ENCODE peak calls at places on chromosomes 4 and X, in six cellular contexts. B is HepG2, W is SK-N-SH, S is K562, Q is GM12878, X is H1. V is an unnamed sample.

GRCh38 chr4:76955187-76955586 is 5.6 kb downstream of the SEPTIN11 start:
- DNase-seq in W (no peak), Q (no peak), S (no peak), B (no peak), X (no peak), V (no peak)

GRCh38 chrX:152638443-152638904 is 779 bp downstream of the GABRQ start:
- DNase-seq in S (no peak), X (no peak), W (no peak), Q (no peak), B (no peak), V (no peak)

GRCh38 chr4:158050942-158051341 is 121.9 kb downstream of the GASK1B start:
- DNase-seq in Q (no peak), W (no peak), S (no peak), B (no peak), X (no peak), V (no peak)

GRCh38 chr4:153115322-153116100 is 88.7 kb upstream of the TRIM2 start:
- DNase-seq in W (no peak), B (peak; percentile 11), Q (peak; percentile 79), S (no peak), X (no peak), V (peak; percentile 52)

GRCh38 chr4:48851651-48852050 is 20.8 kb downstream of the OCIAD1 start:
- DNase-seq in W (no peak), S (no peak), X (no peak), Q (no peak), B (no peak), V (no peak)

GRCh38 chr4:118235726-118236125 is 117.1 kb downstream of the PRSS12 start:
- DNase-seq in W (no peak), B (no peak), X (no peak), Q (no peak), S (no peak), V (no peak)

GRCh38 chr4:166078383-166078782 is 205.3 kb downstream of the TLL1 start:
- DNase-seq in Q (no peak), W (no peak), S (no peak), B (no peak), X (no peak), V (no peak)

GRCh38 chr4:28354874-28355273 is 1494.2 kb downstream of the STIM2 start:
- DNase-seq in S (no peak), B (no peak), Q (no peak), X (no peak), W (no peak), V (no peak)

GRCh38 chrX:42485621-42486020 is 292.3 kb downstream of the PPP1R2C start:
- DNase-seq in S (no peak), Q (no peak), W (no peak), B (no peak), X (no peak), V (no peak)

GRCh38 chr4:107166181-107166580 is 130.1 kb upstream of the DKK2 start:
- DNase-seq in X (no peak), Q (no peak), W (no peak), B (no peak), S (no peak), V (no peak)

GRCh38 chr4:153207561-153207960 is 3.3 kb downstream of the TRIM2 start:
- DNase-seq in S (peak; percentile 46), Q (no peak), X (no peak), B (peak; percentile 28), W (peak; percentile 51), V (peak; percentile 35)

GRCh38 chrX:154048398-154048797 is 28.7 kb upstream of the IRAK1 start:
- DNase-seq in W (no peak), X (no peak), S (no peak), Q (no peak), B (no peak), V (no peak)

GRCh38 chr4:22389240-22389871 is 126.5 kb downstream of the ADGRA3 start:
- DNase-seq in B (peak; percentile 59), W (peak; percentile 35), Q (no peak), S (peak; percentile 37), X (peak; percentile 27), V (peak; percentile 7)

GRCh38 chrX:118231464-118231863 is 114.4 kb upstream of the WDR44 start:
- DNase-seq in X (no peak), B (no peak), S (no peak), Q (no peak), W (no peak), V (no peak)

GRCh38 chr4:114263233-114263632 is 283.8 kb upstream of the ARSJ start:
- DNase-seq in B (no peak), X (no peak), W (no peak), Q (no peak), S (no peak), V (no peak)

GRCh38 chr4:142449771-142450373 is 396.2 kb downstream of the INPP4B start:
- DNase-seq in X (no peak), B (no peak), Q (no peak), W (no peak), S (no peak), V (no peak)

GRCh38 chrX:133598596-133599334 is 183.5 kb upstream of the GPC4 start:
- DNase-seq in B (no peak), X (no peak), S (no peak), W (no peak), Q (no peak), V (no peak)

GRCh38 chrX:71543316-71543715 is 10.4 kb downstream of the OGT start:
- DNase-seq in W (no peak), X (no peak), S (no peak), Q (no peak), B (no peak), V (peak; percentile 35)

GRCh38 chrX:72100051-72100755 is 31.5 kb downstream of the RTL5 start:
- DNase-seq in X (no peak), W (no peak), Q (no peak), S (no peak), B (no peak), V (no peak)

DNA sequence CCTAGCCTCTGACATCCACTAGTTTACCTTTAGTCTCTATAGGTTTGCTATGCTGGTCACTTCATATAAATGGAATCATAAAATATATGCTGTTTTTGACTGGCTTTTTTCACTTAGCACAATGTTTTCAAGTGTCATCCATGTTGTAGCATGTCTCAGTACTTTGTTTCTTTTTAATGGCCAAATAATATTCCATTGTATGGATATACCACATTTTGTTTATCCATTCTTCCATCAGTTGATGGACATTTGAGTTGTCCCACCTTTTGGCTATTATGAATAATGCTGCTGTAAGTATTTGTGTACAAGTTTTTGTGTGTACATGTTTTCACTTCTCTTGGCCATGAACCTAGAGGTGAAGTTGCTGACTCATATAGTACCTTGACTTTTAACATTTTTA is 75.7 kb downstream of the ZFX start:
- DNase-seq in X (no peak), W (no peak), S (no peak), Q (no peak), B (no peak), V (no peak)
- TF ChIP-seq CHD2 in X (no peak), W (no peak), S (no peak), Q (no peak), B (no peak), V (no peak)

GRCh38 chrX:150572206-150572605 is 3.8 kb downstream of the MTM1 start:
- DNase-seq in S (no peak), W (no peak), B (no peak), X (no peak), Q (no peak), V (no peak)
- TF ChIP-seq CHD2 in S (no peak), W (no peak), B (no peak), X (no peak), Q (no peak), V (no peak)

GRCh38 chrX:12080265-12080664 is 58.0 kb upstream of the FRMPD4 start:
- DNase-seq in Q (no peak), W (peak; percentile 18), B (peak; percentile 2), S (peak; percentile 13), X (no peak), V (peak; percentile 49)

DNA sequence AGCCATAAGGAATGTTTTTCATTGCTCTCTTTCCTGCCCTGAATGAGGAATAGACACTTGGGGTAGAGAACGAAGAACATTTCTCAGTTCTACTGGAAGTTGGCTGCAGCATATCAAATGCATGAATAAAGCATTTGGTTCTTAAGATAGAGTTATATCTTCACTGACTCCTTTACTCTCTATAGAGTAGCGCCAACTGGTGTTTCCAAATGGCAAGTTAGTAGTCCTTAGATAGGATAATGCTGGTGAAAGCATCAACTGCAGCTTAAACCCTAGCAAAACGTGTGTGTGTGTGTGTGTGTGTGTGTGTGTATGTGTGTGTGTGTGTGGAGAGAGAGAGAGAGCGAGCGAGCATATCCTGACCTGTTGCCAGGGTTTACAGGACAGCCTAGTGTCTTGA is 62.2 kb upstream of the FRMPD4 start:
- DNase-seq in W (no peak), X (no peak), S (no peak), Q (no peak), B (no peak), V (no peak)
- TF ChIP-seq CHD2 in W (no peak), X (no peak), S (no peak), Q (no peak), B (no peak), V (no peak)

GRCh38 chr4:148922497-148922896 is 480.3 kb upstream of the NR3C2 start:
- DNase-seq in Q (no peak), B (no peak), S (no peak), X (no peak), W (no peak), V (no peak)

GRCh38 chr4:148923881-148924280 is 481.7 kb upstream of the NR3C2 start:
- DNase-seq in Q (no peak), B (no peak), S (no peak), X (no peak), W (no peak), V (no peak)

DNA sequence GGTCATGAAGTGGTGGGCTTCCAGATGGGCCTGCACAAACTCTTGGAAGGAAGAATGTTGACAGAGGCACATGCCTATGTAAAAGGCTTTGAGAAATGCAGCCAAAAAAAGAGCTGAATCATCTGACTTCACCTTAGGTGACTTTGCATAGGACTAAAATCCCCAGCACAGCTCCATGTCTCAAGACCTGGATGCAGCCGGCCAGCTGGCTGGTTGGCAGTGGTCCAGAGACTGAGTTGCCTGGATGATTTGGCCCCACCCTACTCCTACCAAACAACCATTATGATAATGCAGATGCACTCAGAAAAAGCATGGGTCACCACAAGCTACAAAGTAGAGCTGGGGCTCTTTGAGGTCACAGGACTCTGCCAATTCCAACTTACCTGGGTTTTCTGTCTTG is 484.6 kb upstream of the NR3C2 start:
- DNase-seq in B (no peak), W (no peak), Q (no peak), S (no peak), X (no peak), V (no peak)
- TF ChIP-seq CHD2 in B (no peak), W (no peak), Q (no peak), S (no peak), X (no peak), V (no peak)

GRCh38 chrX:97882306-97882705 is 998.6 kb downstream of the RPA4 start:
- DNase-seq in S (no peak), X (no peak), W (no peak), Q (no peak), B (no peak), V (no peak)
- TF ChIP-seq CHD2 in S (no peak), X (no peak), W (no peak), Q (no peak), B (no peak), V (no peak)

GRCh38 chr4:143742834-143743233 is 42.4 kb upstream of the FREM3 start:
- DNase-seq in B (no peak), X (no peak), Q (no peak), S (no peak), W (no peak), V (no peak)
- TF ChIP-seq CHD2 in B (no peak), X (no peak), Q (no peak), S (no peak), W (no peak), V (no peak)

V was measured in A549.